ENCODE peak calls at places on chromosomes 13 and 19, in five cellular contexts. I, S, R, W and V are unnamed samples. For H3K9me3 and H3K4me1, the result is how much of the 10 kb centered on the place peaks cover.

GRCh38 chr19:13959962-13960862 is 7.9 kb downstream of the DCAF15 start:
- DNase-seq in R (no peak), I (no peak), S (peak), W (peak), V (no peak)

GRCh38 chr13:69109891-69110525 is 997.6 kb upstream of the ATXN8OS start:
- DNase-seq in W (no peak), I (no peak), R (no peak), S (no peak), V (no peak)

GRCh38 chr19:16588089-16588823 is 16.0 kb upstream of the SLC35E1 start:
- DNase-seq in W (no peak), I (peak), R (peak), S (peak), V (peak)

GRCh38 chr19:35069706-35070105 is 28.2 kb downstream of the HPN start:
- DNase-seq in S (no peak), I (peak), R (no peak), W (no peak), V (no peak)

GRCh38 chr19:18290250-18291018 is 9.0 kb upstream of the JUND start:
- DNase-seq in W (peak), S (no peak), R (peak), I (peak), V (no peak)

GRCh38 chr13:63449549-63449948 is 2033.9 kb upstream of the PCDH20 start:
- DNase-seq in S (no peak), R (no peak), I (no peak), W (no peak), V (no peak)

GRCh38 chr13:28505543-28506135 is 10.7 kb upstream of the FLT1 start:
- DNase-seq in I (no peak), W (no peak), S (no peak), R (no peak), V (no peak)

GRCh38 chr13:77545626-77546412 is 10.3 kb downstream of the SCEL start:
- DNase-seq in R (no peak), I (no peak), S (no peak), W (no peak), V (peak)

GRCh38 chr19:35347171-35347929 is at the start of gene FFAR1:
- DNase-seq in W (peak), I (no peak), R (no peak), S (no peak), V (no peak)

GRCh38 chr19:54002495-54003315 is 11.3 kb downstream of the CACNG6 start:
- DNase-seq in S (no peak), W (no peak), I (no peak), R (no peak), V (no peak)

GRCh38 chr13:94816256-94816655 is 103.9 kb upstream of the SOX21 start:
- DNase-seq in W (no peak), R (no peak), S (no peak), I (no peak), V (no peak)

GRCh38 chr13:32136716-32137115 is 105.1 kb downstream of the FRY start:
- DNase-seq in I (no peak), R (no peak), W (no peak), S (no peak), V (no peak)

GRCh38 chr19:18961767-18962423 is 20.9 kb upstream of the HOMER3 start:
- DNase-seq in W (no peak), S (peak), R (no peak), I (no peak), V (no peak)

GRCh38 chr13:91576590-91576989 is 178.2 kb downstream of the GPC5 start:
- DNase-seq in I (no peak), S (no peak), R (peak), W (no peak), V (peak)

GRCh38 chr13:63112799-63113395 is 1697.2 kb upstream of the PCDH20 start:
- DNase-seq in W (no peak), I (no peak), S (no peak), R (no peak), V (no peak)

DNA sequence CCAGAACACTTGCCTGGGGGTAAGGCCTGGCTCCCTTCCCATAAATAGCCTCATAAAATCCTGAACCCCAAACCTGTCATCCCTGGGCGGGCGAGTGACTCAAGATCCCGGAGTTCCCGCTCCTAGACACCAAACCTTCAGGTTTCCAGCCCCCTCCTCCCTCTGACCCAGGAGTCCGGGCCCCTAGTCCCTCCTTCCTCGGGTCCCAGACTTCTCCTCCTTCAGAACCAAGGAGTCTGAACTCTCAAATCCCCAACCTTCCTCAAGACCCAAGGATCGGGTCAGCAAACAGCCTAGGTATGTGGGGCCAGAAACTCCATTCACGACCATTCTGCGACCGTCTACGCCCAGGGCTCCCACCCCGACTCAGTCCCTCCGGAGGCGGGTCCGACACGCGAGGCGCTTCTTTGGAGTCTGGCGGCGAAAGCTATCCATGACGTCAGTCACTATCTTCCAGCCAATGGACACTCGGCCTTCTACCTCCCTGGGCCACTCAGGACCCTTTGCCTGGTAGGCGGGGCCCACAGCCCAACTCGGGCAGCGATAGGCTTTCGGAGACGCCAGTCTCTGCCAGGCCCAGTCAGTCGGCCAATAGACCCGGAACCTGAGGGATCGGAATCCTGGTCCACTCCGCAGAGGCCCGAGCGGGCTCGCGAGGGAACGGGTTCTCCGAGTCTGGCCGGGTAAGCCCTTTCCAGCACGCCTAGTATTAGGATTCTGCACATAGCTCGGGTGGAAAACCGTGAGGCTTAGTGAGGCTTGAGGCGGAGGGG is 6.6 kb upstream of the CNFN start:
- DNase-seq in S (peak), W (peak), I (peak), R (peak), V (peak)
- H3K9me3 ChIP-seq in S (under half), W (under half), I (under half), R (under half), V (under half)

DNA sequence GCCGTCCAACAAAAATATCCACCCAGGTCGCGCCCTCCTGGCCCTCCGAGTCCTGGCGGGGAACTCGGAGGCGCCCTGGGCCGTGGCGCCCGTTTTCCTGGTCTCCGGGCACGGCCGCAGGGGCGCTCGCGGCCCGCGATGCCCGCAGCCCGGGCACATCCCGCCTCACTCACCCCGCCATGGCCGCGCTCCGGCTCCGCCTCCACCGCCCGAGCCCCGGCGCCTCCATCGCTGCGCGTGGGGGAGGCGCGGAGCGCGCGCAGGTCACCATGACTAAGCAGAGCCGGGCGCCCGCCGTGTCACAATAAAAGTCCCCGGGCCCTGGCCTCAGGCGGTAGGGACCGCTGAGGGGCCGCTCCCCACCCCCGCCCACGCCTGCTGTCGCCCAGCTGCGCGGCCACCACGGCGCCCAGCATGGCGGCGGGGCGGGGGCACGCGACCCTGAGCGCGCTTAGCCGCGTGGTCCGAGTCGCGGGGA is 593 bp downstream of the KEAP1 start:
- DNase-seq in I (peak), S (peak), W (peak), R (peak), V (peak)
- H3K4me1 ChIP-seq in I (under half), S (under half), W (under half), R (under half), V (under half)

GRCh38 chr19:57075801-57076492 is 43.8 kb upstream of the USP29 start:
- DNase-seq in W (no peak), R (no peak), S (no peak), I (no peak), V (no peak)
- H3K9me3 ChIP-seq in W (under half), R (half or more), S (under half), I (under half), V (under half)

GRCh38 chr13:49340161-49340560 is 92.4 kb downstream of the CDADC1 start:
- DNase-seq in S (no peak), W (no peak), R (no peak), I (no peak), V (no peak)

GRCh38 chr13:49342404-49342803 is 94.7 kb downstream of the CDADC1 start:
- DNase-seq in R (no peak), I (no peak), W (no peak), S (no peak), V (no peak)

GRCh38 chr13:49341517-49341916 is 93.8 kb downstream of the CDADC1 start:
- DNase-seq in R (no peak), W (no peak), S (no peak), I (no peak), V (no peak)

GRCh38 chr13:49343255-49343654 is 95.5 kb downstream of the CDADC1 start:
- DNase-seq in R (no peak), W (no peak), I (no peak), S (no peak), V (no peak)

DNA sequence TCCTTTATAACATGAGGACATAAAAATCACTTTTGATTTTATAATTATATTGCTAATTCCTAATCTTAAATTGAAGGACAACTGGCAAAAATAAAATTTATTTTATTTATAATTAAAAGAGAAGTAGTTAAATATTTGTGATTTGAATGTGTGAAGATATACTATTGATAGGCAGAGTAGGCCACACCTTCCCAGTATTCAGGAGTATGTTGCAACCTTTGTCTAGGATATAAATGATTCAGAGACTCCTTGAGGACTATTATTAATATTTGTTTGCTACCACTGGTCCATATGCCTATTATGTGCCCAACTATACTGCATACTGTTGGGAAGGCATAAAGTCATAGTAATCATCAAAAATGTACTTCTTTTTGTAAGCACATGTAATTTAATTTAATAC is 94.2 kb downstream of the CDADC1 start:
- DNase-seq in W (no peak), S (no peak), R (no peak), I (no peak), V (no peak)
- H3K4me1 ChIP-seq in W (under half), S (under half), R (under half), I (under half), V (under half)

GRCh38 chr19:51811344-51811743 is 16.4 kb downstream of the FPR3 start:
- DNase-seq in W (no peak), S (no peak), R (no peak), I (no peak), V (no peak)
- H3K9me3 ChIP-seq in W (under half), S (under half), R (under half), I (under half), V (under half)

GRCh38 chr19:5960005-5961001 is 17.6 kb downstream of the RANBP3 start:
- DNase-seq in I (no peak), W (peak), R (no peak), S (peak), V (peak)
- H3K4me1 ChIP-seq in I (under half), W (under half), R (half or more), S (half or more), V (under half)

GRCh38 chr19:8184274-8184673 is 24.9 kb upstream of the CERS4 start:
- DNase-seq in I (no peak), S (no peak), R (no peak), W (no peak), V (no peak)
- H3K9me3 ChIP-seq in I (under half), S (under half), R (under half), W (under half), V (under half)

GRCh38 chr13:39527301-39527700 is 75.7 kb downstream of the LHFPL6 start:
- DNase-seq in I (no peak), S (no peak), W (no peak), R (no peak), V (no peak)
- H3K4me1 ChIP-seq in I (under half), S (under half), W (under half), R (under half), V (under half)

GRCh38 chr19:27909861-27910260 is 1303.1 kb downstream of the UQCRFS1 start:
- DNase-seq in W (no peak), R (no peak), S (no peak), I (no peak), V (no peak)

GRCh38 chr19:27901078-27901477 is 1311.9 kb downstream of the UQCRFS1 start:
- DNase-seq in W (no peak), I (no peak), R (no peak), S (no peak), V (no peak)

GRCh38 chr19:27906081-27906480 is 1306.9 kb downstream of the UQCRFS1 start:
- DNase-seq in R (no peak), W (no peak), I (no peak), S (no peak), V (no peak)

GRCh38 chr19:27909185-27909840 is 1303.6 kb downstream of the UQCRFS1 start:
- DNase-seq in I (no peak), R (no peak), W (no peak), S (no peak), V (no peak)

GRCh38 chr19:27905074-27905473 is 1307.9 kb downstream of the UQCRFS1 start:
- DNase-seq in I (no peak), W (no peak), R (no peak), S (no peak), V (no peak)
- H3K9me3 ChIP-seq in I (under half), W (under half), R (under half), S (under half), V (under half)